ENCODE peak calls at places on chromosome 9, in five cellular contexts. Y is nephron progenitor cell, L is kidney, D is right atrium auricular region, T is A549. Z is an unnamed sample.

GRCh38 chr9:113482341-113482740 is 18.8 kb downstream of the RGS3 start:
- DNase-seq in Y (no peak), L (no peak), D (no peak), T (no peak), Z (no peak)

GRCh38 chr9:123246534-123246933 is 21.9 kb downstream of the STRBP start:
- DNase-seq in Y (no peak), L (no peak), D (no peak), T (no peak), Z (no peak)

GRCh38 chr9:79176298-79176697 is 395.5 kb upstream of the TLE4 start:
- DNase-seq in Y (no peak), L (no peak), D (no peak), T (no peak), Z (no peak)

GRCh38 chr9:9499546-9499945 is 1113.3 kb downstream of the PTPRD start:
- DNase-seq in Y (no peak), L (no peak), D (no peak), T (no peak), Z (no peak)

GRCh38 chr9:631596-631995 is 209.9 kb upstream of the DMRT1 start:
- DNase-seq in Y (no peak), L (no peak), D (no peak), T (no peak), Z (no peak)

GRCh38 chr9:133401588-133401987 is 16.2 kb downstream of the REXO4 start:
- DNase-seq in Y (no peak), L (no peak), D (no peak), T (no peak), Z (no peak)

GRCh38 chr9:114779352-114779845 is 26.4 kb downstream of the TNFSF15 start:
- DNase-seq in Y (no peak), L (peak), D (peak), T (peak), Z (no peak)

GRCh38 chr9:89083626-89084025 is 92.4 kb downstream of the S1PR3 start:
- DNase-seq in Y (no peak), L (no peak), D (peak), T (no peak), Z (no peak)

GRCh38 chr9:15416880-15417279 is 5.8 kb upstream of the SNAPC3 start:
- DNase-seq in Y (peak), L (no peak), D (no peak), T (no peak), Z (no peak)

GRCh38 chr9:137458194-137459146 is 664 bp downstream of the NSMF start:
- DNase-seq in Y (peak), L (peak), D (no peak), T (no peak), Z (no peak)

GRCh38 chr9:123923884-123924283 is 6.0 kb downstream of the DENND1A start:
- DNase-seq in Y (no peak), L (no peak), D (no peak), T (no peak), Z (no peak)

GRCh38 chr9:11551106-11551505 is 938.3 kb upstream of the PTPRD start:
- DNase-seq in Y (no peak), L (no peak), D (no peak), T (no peak), Z (no peak)

GRCh38 chr9:16784002-16784401 is 86.5 kb downstream of the BNC2 start:
- DNase-seq in Y (no peak), L (no peak), D (no peak), T (no peak), Z (no peak)

GRCh38 chr9:16885896-16886295 is 15.4 kb upstream of the BNC2 start:
- DNase-seq in Y (no peak), L (no peak), D (no peak), T (no peak), Z (no peak)

GRCh38 chr9:34381323-34381722 is 4.6 kb upstream of the MYORG start:
- DNase-seq in Y (no peak), L (no peak), D (peak), T (no peak), Z (peak)

GRCh38 chr9:77834898-77835505 is 186.9 kb upstream of the GNA14 start:
- DNase-seq in Y (no peak), L (no peak), D (no peak), T (no peak), Z (no peak)

GRCh38 chr9:34179528-34180138 is 790 bp downstream of the UBAP1 start:
- DNase-seq in Y (no peak), L (no peak), D (no peak), T (peak), Z (no peak)

GRCh38 chr9:112881366-112881765 is 9.3 kb downstream of the SLC46A2 start:
- DNase-seq in Y (no peak), L (no peak), D (no peak), T (no peak), Z (no peak)

GRCh38 chr9:33719581-33720374 is 75.6 kb upstream of the PRSS3 start:
- DNase-seq in Y (peak), L (no peak), D (no peak), T (peak), Z (no peak)

GRCh38 chr9:97711223-97711626 is 14.1 kb upstream of the XPA start:
- DNase-seq in Y (no peak), L (no peak), D (no peak), T (no peak), Z (no peak)

GRCh38 chr9:90300901-90301688 is 341.5 kb downstream of the DIRAS2 start:
- DNase-seq in Y (no peak), L (no peak), D (peak), T (peak), Z (no peak)

GRCh38 chr9:17402309-17402708 is 176.6 kb upstream of the SH3GL2 start:
- DNase-seq in Y (no peak), L (no peak), D (no peak), T (no peak), Z (no peak)

GRCh38 chr9:99970481-99970880 is 64.0 kb downstream of the STX17 start:
- DNase-seq in Y (no peak), L (no peak), D (no peak), T (no peak), Z (no peak)

GRCh38 chr9:83266618-83267543 is 203.9 kb upstream of the RASEF start:
- DNase-seq in Y (no peak), L (peak), D (peak), T (no peak), Z (no peak)

GRCh38 chr9:70195456-70195855 is 63.3 kb upstream of the SMC5 start:
- DNase-seq in Y (no peak), L (no peak), D (no peak), T (no peak), Z (no peak)

GRCh38 chr9:129221233-129221632 is 43.2 kb upstream of the IER5L start:
- DNase-seq in Y (no peak), L (no peak), D (no peak), T (no peak), Z (no peak)

GRCh38 chr9:95511952-95512750 is 4.6 kb downstream of the PTCH1 start:
- DNase-seq in Y (peak), L (peak), D (no peak), T (no peak), Z (no peak)

GRCh38 chr9:93447642-93448041 is 3.8 kb upstream of the FAM120A start:
- DNase-seq in Y (no peak), L (no peak), D (no peak), T (no peak), Z (no peak)

GRCh38 chr9:21075484-21075883 is 2.3 kb downstream of the IFNB1 start:
- DNase-seq in Y (no peak), L (no peak), D (no peak), T (no peak), Z (no peak)
- TF ChIP-seq CTCF in Y (no peak), L (no peak), D (no peak), T (no peak), Z (no peak)

GRCh38 chr9:6907772-6908381 is 150.1 kb downstream of the KDM4C start:
- DNase-seq in Y (peak), L (no peak), D (no peak), T (peak), Z (no peak)
- TF ChIP-seq CTCF in Y (peak), L (peak), D (peak), T (peak), Z (no peak)

DNA sequence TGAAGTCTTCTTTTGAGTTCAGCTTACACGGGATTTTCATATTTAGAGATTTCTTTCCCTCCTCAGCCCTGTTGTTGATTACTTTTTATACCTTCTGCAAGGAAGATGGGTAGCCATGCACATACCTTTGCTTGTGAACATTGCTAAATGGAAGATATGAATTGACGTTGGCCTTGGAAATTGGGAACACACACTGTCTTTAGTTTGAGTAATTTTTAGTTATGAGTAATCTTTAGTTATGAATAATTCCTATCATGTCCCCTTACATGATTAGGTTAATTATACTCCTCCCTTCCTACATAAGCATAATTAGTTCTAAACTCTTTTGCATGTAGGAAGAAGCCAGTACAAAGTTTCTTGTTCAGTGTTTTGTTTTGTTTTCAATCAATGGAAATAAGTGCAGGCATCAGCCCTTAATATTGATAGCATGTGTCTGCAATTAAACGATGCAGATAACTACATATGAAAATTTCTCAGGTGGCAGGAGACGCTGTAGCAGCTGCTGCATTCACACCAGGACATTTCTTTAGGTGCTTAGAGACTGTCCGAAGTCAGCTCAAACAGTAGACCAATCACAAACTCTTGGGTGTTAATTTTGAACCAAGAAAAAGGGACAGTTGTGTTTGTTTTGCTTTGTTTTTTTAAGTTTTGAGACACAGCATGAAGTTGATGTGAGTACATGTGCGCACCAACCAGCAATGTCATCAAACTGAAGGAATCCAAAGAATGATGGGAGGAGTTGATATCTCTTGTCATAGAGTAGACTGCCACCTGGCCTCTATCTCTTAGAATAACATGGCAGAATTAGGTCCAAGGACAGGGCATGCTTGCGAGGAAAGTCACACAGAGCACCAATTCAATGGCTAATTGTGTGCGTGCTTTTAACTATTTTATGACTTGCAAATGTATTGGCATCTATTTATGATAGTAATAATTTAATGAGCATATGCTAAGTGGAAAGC is 51.4 kb downstream of the SMARCA2 start:
- DNase-seq in Y (no peak), L (no peak), D (no peak), T (no peak), Z (no peak)
- TF ChIP-seq CTCF in Y (no peak), L (no peak), D (peak), T (peak), Z (no peak)

DNA sequence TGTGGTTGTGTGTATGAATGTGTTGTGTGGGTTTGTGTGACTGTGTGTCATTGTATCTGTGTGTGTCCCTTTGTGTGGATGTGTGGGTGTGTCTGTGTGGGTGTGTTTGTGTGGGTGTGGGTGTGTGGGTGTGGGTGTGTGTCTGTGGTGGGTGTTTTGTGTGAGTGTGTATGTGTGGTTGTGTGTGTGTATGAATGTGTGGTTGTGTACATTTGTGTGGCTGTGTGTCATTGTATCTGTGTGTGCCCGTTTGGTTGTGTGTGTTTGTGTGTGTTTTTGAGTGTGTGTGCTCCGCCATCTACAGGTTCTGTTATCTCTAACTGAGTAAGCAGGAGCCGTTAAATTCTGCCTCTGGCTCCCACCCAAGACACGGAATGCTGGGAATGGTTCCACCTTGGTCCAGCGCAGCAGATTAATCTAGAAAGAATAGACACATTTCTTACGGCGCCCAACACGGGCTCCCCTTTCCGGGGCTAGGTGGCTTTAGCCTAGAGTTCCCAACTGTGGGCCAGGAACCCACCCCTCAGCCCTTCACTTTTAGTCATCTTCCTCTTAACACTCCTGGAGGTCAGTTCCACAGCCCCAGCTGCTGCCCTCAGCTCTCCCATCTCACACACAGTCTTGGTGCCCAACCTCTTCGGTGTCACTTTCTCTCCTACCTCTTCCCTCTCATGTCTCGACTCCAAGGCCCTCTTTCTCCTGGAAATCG is 197.1 kb downstream of the TTLL11 start:
- DNase-seq in Y (peak), L (no peak), D (no peak), T (no peak), Z (no peak)
- TF ChIP-seq CTCF in Y (no peak), L (no peak), D (no peak), T (no peak), Z (no peak)

GRCh38 chr9:135048758-135049284 is 38.6 kb upstream of the OLFM1 start:
- DNase-seq in Y (no peak), L (no peak), D (no peak), T (no peak), Z (peak)
- TF ChIP-seq CTCF in Y (no peak), L (no peak), D (no peak), T (no peak), Z (no peak)

GRCh38 chr9:127285957-127286356 is 21.4 kb downstream of the GARNL3 start:
- DNase-seq in Y (no peak), L (no peak), D (no peak), T (no peak), Z (no peak)

GRCh38 chr9:127280880-127281660 is 16.5 kb downstream of the GARNL3 start:
- DNase-seq in Y (no peak), L (no peak), D (no peak), T (no peak), Z (no peak)

GRCh38 chr9:127282611-127283010 is 18.0 kb downstream of the GARNL3 start:
- DNase-seq in Y (no peak), L (no peak), D (no peak), T (no peak), Z (no peak)

GRCh38 chr9:127281887-127282286 is 17.3 kb downstream of the GARNL3 start:
- DNase-seq in Y (no peak), L (no peak), D (no peak), T (no peak), Z (no peak)

GRCh38 chr9:127283917-127284316 is 19.3 kb downstream of the GARNL3 start:
- DNase-seq in Y (no peak), L (no peak), D (no peak), T (peak), Z (no peak)
- TF ChIP-seq CTCF in Y (no peak), L (peak), D (no peak), T (peak), Z (no peak)

GRCh38 chr9:72276429-72276828 is 88.6 kb downstream of the ZFAND5 start:
- DNase-seq in Y (no peak), L (no peak), D (no peak), T (no peak), Z (no peak)

GRCh38 chr9:72278959-72279358 is 86.0 kb downstream of the ZFAND5 start:
- DNase-seq in Y (no peak), L (no peak), D (no peak), T (no peak), Z (no peak)

DNA sequence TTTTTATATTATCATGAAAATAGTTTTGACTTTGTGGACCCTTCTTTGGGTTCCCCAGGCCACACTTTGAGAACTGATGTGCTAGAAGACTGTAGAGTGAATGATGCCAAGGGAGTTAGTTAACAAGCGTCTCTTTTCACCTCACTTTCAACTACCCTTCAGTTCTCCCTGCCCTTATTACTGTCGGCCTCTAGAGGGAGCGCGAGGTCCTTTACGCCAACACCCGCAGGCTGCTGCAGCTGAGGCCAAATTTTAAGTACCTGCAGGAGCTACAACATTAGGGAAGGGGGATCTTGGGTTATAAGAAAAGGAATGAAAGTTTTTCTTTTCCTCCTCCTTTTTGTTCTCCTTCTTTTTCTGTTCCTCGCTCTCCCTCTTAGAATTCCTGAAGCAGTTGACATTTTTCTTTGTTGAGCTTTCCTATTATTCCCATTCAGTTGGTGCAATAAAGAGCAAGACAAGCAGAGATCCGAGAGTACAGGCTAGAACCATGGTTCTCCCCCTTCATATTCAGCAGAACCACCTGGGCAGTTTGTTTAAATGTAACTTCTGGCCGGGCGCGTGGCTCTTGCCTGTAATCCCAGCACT is 84.0 kb downstream of the ZFAND5 start:
- DNase-seq in Y (peak), L (peak), D (peak), T (peak), Z (no peak)
- TF ChIP-seq CTCF in Y (peak), L (peak), D (peak), T (peak), Z (peak)

GRCh38 chr9:35713578-35713977 is 18.4 kb downstream of the TLN1 start:
- DNase-seq in Y (no peak), L (no peak), D (no peak), T (no peak), Z (no peak)

GRCh38 chr9:35711501-35712428 is 20.2 kb downstream of the TLN1 start:
- DNase-seq in Y (no peak), L (peak), D (no peak), T (no peak), Z (no peak)

GRCh38 chr9:35714123-35714522 is 17.9 kb downstream of the TLN1 start:
- DNase-seq in Y (no peak), L (peak), D (no peak), T (no peak), Z (no peak)

GRCh38 chr9:35714579-35715252 is 17.3 kb downstream of the TLN1 start:
- DNase-seq in Y (no peak), L (peak), D (no peak), T (no peak), Z (no peak)

DNA sequence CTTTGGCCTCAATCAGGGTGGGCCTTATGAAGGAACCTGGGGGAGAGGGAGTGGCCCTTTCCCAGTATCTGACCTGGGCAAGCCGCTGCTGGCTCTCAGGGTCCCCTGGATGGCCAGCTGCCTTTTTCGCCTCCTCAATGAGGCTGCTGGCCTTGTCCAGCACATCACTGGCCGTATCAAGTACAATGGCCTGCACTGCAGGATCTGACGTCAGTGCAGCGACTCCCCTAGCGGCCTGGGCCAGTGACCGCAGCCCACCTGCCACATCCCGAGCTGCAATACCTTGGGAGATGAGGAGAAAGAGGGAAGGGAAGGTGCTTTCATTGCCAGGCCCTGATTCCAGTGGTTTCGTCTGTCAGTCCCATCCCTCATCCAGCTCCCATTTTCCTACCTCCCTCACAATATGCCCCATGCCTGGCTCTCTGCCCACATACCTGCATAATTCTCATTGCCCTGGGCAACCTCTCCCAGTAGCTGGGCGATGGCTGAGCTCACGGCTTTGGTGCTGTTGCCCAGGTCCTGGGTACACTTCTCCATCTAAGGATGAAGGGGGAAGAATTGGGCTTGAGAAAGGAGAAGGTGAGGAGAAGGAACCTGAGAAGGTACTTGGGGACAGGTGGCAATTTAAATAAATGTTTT is 19.1 kb downstream of the TLN1 start:
- DNase-seq in Y (no peak), L (peak), D (no peak), T (no peak), Z (no peak)
- TF ChIP-seq CTCF in Y (no peak), L (no peak), D (no peak), T (no peak), Z (no peak)

Z was measured in coronary artery.